ENCODE peak calls at places on chromosome 7, in eight cellular contexts. X is HuH-7, U is AG04450, F is amniotic epithelial cell, L is GM19239, N is SJCRH30, R is iPS-NIHi11, Z is germinal center. D is an unnamed sample.

GRCh38 chr7:151083071-151083823 is at the start of gene TMUB1:
- DNase-seq in U (no peak), R (peak), X (peak), N (peak), L (peak), F (no peak), Z (peak), D (peak)

GRCh38 chr7:69651101-69651590 is 52.9 kb downstream of the AUTS2 start:
- DNase-seq in Z (no peak), N (no peak), X (no peak), F (no peak), R (no peak), U (no peak), L (peak), D (no peak)

GRCh38 chr7:5526190-5527037 is 102.8 kb upstream of the TNRC18 start:
- DNase-seq in U (no peak), X (no peak), Z (peak), N (peak), L (no peak), F (peak), R (no peak), D (peak)

GRCh38 chr7:121012919-121013318 is 24.4 kb downstream of the CPED1 start:
- DNase-seq in U (no peak), Z (no peak), N (peak), L (no peak), F (no peak), R (no peak), X (no peak), D (no peak)

GRCh38 chr7:22417841-22418240 is 60.9 kb upstream of the RAPGEF5 start:
- DNase-seq in U (no peak), F (no peak), N (no peak), Z (no peak), R (no peak), L (no peak), X (no peak), D (no peak)

GRCh38 chr7:96837583-96837982 is 127.9 kb upstream of the SEM1 start:
- DNase-seq in L (peak), Z (no peak), N (no peak), U (no peak), F (no peak), R (no peak), X (no peak), D (peak)

GRCh38 chr7:82705831-82706230 is 262.3 kb upstream of the CACNA2D1 start:
- DNase-seq in F (no peak), R (no peak), L (no peak), X (no peak), N (peak), Z (no peak), U (no peak), D (no peak)

GRCh38 chr7:102412548-102412947 is 16.4 kb downstream of the PRKRIP1 start:
- DNase-seq in L (no peak), X (peak), Z (no peak), U (no peak), R (peak), N (peak), F (no peak), D (peak)

GRCh38 chr7:90552521-90552920 is 43.6 kb upstream of the CDK14 start:
- DNase-seq in U (no peak), X (no peak), N (no peak), F (no peak), R (no peak), Z (no peak), L (no peak), D (no peak)

GRCh38 chr7:70893422-70893821 is 238.5 kb upstream of the GALNT17 start:
- DNase-seq in U (no peak), F (no peak), Z (no peak), R (no peak), L (no peak), X (no peak), N (no peak), D (no peak)

GRCh38 chr7:99104631-99105030 is 39.3 kb downstream of the SMURF1 start:
- DNase-seq in N (no peak), F (no peak), X (no peak), U (no peak), L (no peak), Z (no peak), R (no peak), D (no peak)

GRCh38 chr7:45702751-45703150 is 128.6 kb downstream of the ADCY1 start:
- DNase-seq in Z (no peak), X (no peak), F (no peak), U (no peak), L (no peak), N (no peak), R (no peak), D (no peak)

GRCh38 chr7:74439546-74439945 is 14.2 kb upstream of the GTF2IRD1 start:
- DNase-seq in L (no peak), X (no peak), R (no peak), Z (no peak), N (no peak), F (no peak), U (no peak), D (no peak)

GRCh38 chr7:131186816-131187215 is 140.9 kb upstream of the MKLN1 start:
- DNase-seq in Z (no peak), X (no peak), N (no peak), F (peak), U (no peak), R (no peak), L (no peak), D (no peak)

GRCh38 chr7:128937647-128938523 is at the start of gene IRF5:
- DNase-seq in X (no peak), F (no peak), Z (peak), N (peak), R (peak), L (peak), U (no peak), D (no peak)

GRCh38 chr7:6175642-6176041 is 96.8 kb downstream of the CYTH3 start:
- DNase-seq in L (no peak), X (no peak), N (no peak), R (no peak), Z (no peak), F (peak), U (no peak), D (no peak)

GRCh38 chr7:25860206-25860881 is 291.7 kb upstream of the NFE2L3 start:
- DNase-seq in F (peak), L (no peak), Z (no peak), N (peak), U (no peak), R (no peak), X (no peak), D (no peak)